ENCODE peak calls at places on chromosomes 11 and 22, in ten cellular contexts. N, P, M, H, I, Y, Z, E, F and R are unnamed samples.

GRCh38 chr11:120180571-120181445 is 30.0 kb upstream of the OAF start:
- DNase-seq in M (no peak), E (no peak), Z (peak), I (peak), P (peak), F (peak), Y (no peak), H (no peak), N (no peak), R (peak)

GRCh38 chr11:120667281-120667680 is 155.7 kb downstream of the GRIK4 start:
- DNase-seq in Y (no peak), H (no peak), P (no peak), Z (no peak), F (no peak), E (no peak), N (no peak), M (no peak), I (no peak), R (no peak)

GRCh38 chr11:111361874-111362273 is 17.2 kb downstream of the POU2AF1 start:
- DNase-seq in Z (no peak), I (no peak), N (no peak), Y (no peak), P (no peak), F (no peak), E (no peak), M (no peak), H (no peak), R (no peak)

GRCh38 chr11:12664410-12664809 is 9.8 kb upstream of the TEAD1 start:
- DNase-seq in H (no peak), I (no peak), F (no peak), Y (no peak), N (no peak), E (no peak), P (no peak), M (no peak), Z (no peak), R (no peak)

GRCh38 chr11:12179521-12179920 is 69.1 kb downstream of the MICAL2 start:
- DNase-seq in M (no peak), E (no peak), F (no peak), P (peak), N (no peak), H (no peak), I (no peak), Y (no peak), Z (no peak), R (no peak)

GRCh38 chr11:106621479-106621878 is 396.8 kb downstream of the GUCY1A2 start:
- DNase-seq in P (no peak), F (no peak), H (no peak), I (no peak), E (no peak), Y (no peak), N (no peak), Z (no peak), M (no peak), R (no peak)

GRCh38 chr11:45816614-45817013 is 11.7 kb downstream of the SLC35C1 start:
- DNase-seq in H (peak), E (no peak), Y (no peak), P (no peak), F (no peak), I (no peak), N (peak), M (no peak), Z (no peak), R (no peak)

GRCh38 chr11:120712862-120713770 is 201.6 kb downstream of the GRIK4 start:
- DNase-seq in H (no peak), E (no peak), Z (no peak), F (no peak), N (no peak), P (no peak), I (no peak), M (no peak), Y (no peak), R (no peak)

GRCh38 chr11:476416-476815 is 26.3 kb downstream of the PTDSS2 start:
- DNase-seq in M (no peak), E (no peak), Y (no peak), F (no peak), N (no peak), I (peak), P (no peak), Z (no peak), H (no peak), R (peak)

GRCh38 chr11:79304599-79305212 is 136.1 kb downstream of the TENM4 start:
- DNase-seq in M (no peak), H (no peak), E (no peak), I (no peak), N (no peak), F (no peak), P (peak), Z (no peak), Y (no peak), R (no peak)

GRCh38 chr11:65290448-65291165 is 24.1 kb upstream of the CDC42EP2 start:
- DNase-seq in Z (no peak), I (peak), H (no peak), E (peak), M (no peak), N (no peak), Y (no peak), F (peak), P (peak), R (no peak)

GRCh38 chr11:113991170-113991569 is 16.3 kb downstream of the HTR3A start:
- DNase-seq in M (no peak), Z (peak), N (no peak), P (no peak), H (peak), E (no peak), I (no peak), F (no peak), Y (peak), R (no peak)

GRCh38 chr11:73226297-73227006 is 8.4 kb downstream of the P2RY2 start:
- DNase-seq in E (no peak), H (no peak), N (peak), F (no peak), Z (no peak), I (peak), P (peak), M (peak), Y (no peak), R (no peak)

GRCh38 chr11:75100314-75100713 is 3.6 kb upstream of the OR2AT4 start:
- DNase-seq in P (no peak), M (no peak), F (no peak), E (peak), N (no peak), H (no peak), I (no peak), Y (no peak), Z (no peak), R (no peak)

GRCh38 chr11:125950696-125951645 is 5.1 kb downstream of the VSIG10L2 start:
- DNase-seq in E (no peak), Y (no peak), H (no peak), I (peak), N (no peak), P (peak), Z (no peak), F (peak), M (no peak), R (no peak)

GRCh38 chr11:12871251-12871650 is 137.9 kb upstream of the RASSF10 start:
- DNase-seq in E (no peak), Y (no peak), N (no peak), Z (no peak), P (no peak), H (no peak), I (no peak), M (no peak), F (no peak), R (no peak)

GRCh38 chr11:114774599-114775365 is 96.5 kb downstream of the NXPE2 start:
- DNase-seq in H (peak), Y (peak), P (no peak), E (peak), F (no peak), M (no peak), N (peak), I (peak), Z (peak), R (peak)

GRCh38 chr22:22948651-22949611 is 61.3 kb downstream of the IGLL5 start:
- DNase-seq in F (peak), H (no peak), E (no peak), I (no peak), M (no peak), Y (peak), N (no peak), Z (no peak), P (no peak), R (no peak)

GRCh38 chr11:72700026-72700610 is 25.9 kb upstream of the PDE2A start:
- DNase-seq in M (no peak), Z (no peak), P (no peak), I (no peak), F (no peak), H (no peak), N (no peak), Y (no peak), E (no peak), R (no peak)

GRCh38 chr11:126140106-126140931 is 71.1 kb downstream of the RPUSD4 start:
- DNase-seq in M (no peak), Y (no peak), F (no peak), P (no peak), I (no peak), Z (no peak), H (no peak), N (no peak), E (no peak), R (no peak)

GRCh38 chr11:121801796-121802195 is 314.2 kb downstream of the BLID start:
- DNase-seq in Z (no peak), M (no peak), E (no peak), N (no peak), Y (no peak), P (no peak), F (no peak), I (no peak), H (no peak), R (no peak)

GRCh38 chr11:68930991-68931855 is 27.5 kb downstream of the IGHMBP2 start:
- DNase-seq in E (no peak), Y (no peak), M (no peak), P (no peak), I (no peak), F (no peak), N (no peak), Z (no peak), H (no peak), R (no peak)

GRCh38 chr11:125401235-125401634 is 94.8 kb downstream of the FEZ1 start:
- DNase-seq in F (no peak), H (no peak), M (peak), P (no peak), I (no peak), Y (no peak), Z (no peak), N (no peak), E (no peak), R (no peak)

GRCh38 chr11:66039765-66040164 is 9.2 kb downstream of the GAL3ST3 start:
- DNase-seq in E (no peak), I (no peak), Z (no peak), N (no peak), P (no peak), M (no peak), Y (no peak), H (no peak), F (no peak), R (no peak)

GRCh38 chr11:61281581-61282250 is 13.4 kb downstream of the VWCE start:
- DNase-seq in M (peak), E (no peak), I (peak), H (peak), N (peak), Z (no peak), Y (peak), F (no peak), P (no peak), R (no peak)

GRCh38 chr11:60785806-60786361 is 751 bp downstream of the MS4A10 start:
- DNase-seq in P (no peak), I (no peak), Z (no peak), Y (no peak), F (no peak), H (no peak), E (no peak), M (peak), N (no peak), R (no peak)

GRCh38 chr11:110046759-110047386 is 46.3 kb upstream of the ZC3H12C start:
- DNase-seq in E (no peak), Z (no peak), H (no peak), P (no peak), I (no peak), M (peak), F (no peak), Y (no peak), N (peak), R (no peak)

GRCh38 chr11:134343646-134344045 is 11.9 kb downstream of the GLB1L2 start:
- DNase-seq in I (no peak), E (no peak), H (no peak), P (peak), F (peak), M (no peak), N (no peak), Y (no peak), Z (no peak), R (no peak)

GRCh38 chr11:68946416-68947090 is 34.2 kb downstream of the MRGPRD start:
- DNase-seq in E (no peak), Y (no peak), P (no peak), F (peak), I (no peak), M (peak), Z (no peak), H (no peak), N (no peak), R (no peak)

GRCh38 chr11:19084661-19085315 is 24.3 kb upstream of the MRGPRX2 start:
- DNase-seq in H (no peak), I (no peak), N (no peak), E (no peak), F (no peak), P (no peak), M (no peak), Y (no peak), Z (no peak), R (no peak)

GRCh38 chr22:19942886-19943664 is 1.5 kb upstream of the TXNRD2 start:
- DNase-seq in H (no peak), Y (no peak), E (peak), P (no peak), N (no peak), M (no peak), Z (peak), I (no peak), F (no peak), R (no peak)

GRCh38 chr11:116366980-116367640 is 405.7 kb downstream of the BUD13 start:
- DNase-seq in F (no peak), E (no peak), P (no peak), M (no peak), Y (no peak), Z (peak), H (peak), N (no peak), I (no peak), R (no peak)

GRCh38 chr11:116360542-116360941 is 412.2 kb downstream of the BUD13 start:
- DNase-seq in M (no peak), F (no peak), E (no peak), N (no peak), I (no peak), H (no peak), P (no peak), Z (no peak), Y (no peak), R (no peak)

GRCh38 chr11:116364357-116364756 is 408.4 kb downstream of the BUD13 start:
- DNase-seq in Z (no peak), F (no peak), H (no peak), N (no peak), M (no peak), I (no peak), P (no peak), Y (no peak), E (no peak), R (no peak)

GRCh38 chr11:116371146-116371545 is 401.6 kb downstream of the BUD13 start:
- DNase-seq in F (no peak), E (no peak), M (no peak), Z (no peak), H (no peak), Y (no peak), P (no peak), N (no peak), I (no peak), R (no peak)

GRCh38 chr11:116366451-116366850 is 406.3 kb downstream of the BUD13 start:
- DNase-seq in E (no peak), I (no peak), Y (no peak), N (no peak), F (no peak), Z (no peak), H (no peak), P (no peak), M (no peak), R (no peak)
- TF ChIP-seq CTCF in E (no peak), I (no peak), Y (no peak), N (no peak), F (no peak), Z (no peak), H (no peak), P (no peak), M (no peak), R (peak)

GRCh38 chr11:119044708-119045107 is 12.3 kb downstream of the HYOU1 start:
- DNase-seq in P (no peak), M (no peak), I (no peak), Z (no peak), E (no peak), F (no peak), H (peak), Y (no peak), N (no peak), R (no peak)
- TF ChIP-seq CTCF in P (no peak), M (no peak), I (no peak), Z (no peak), E (no peak), F (no peak), H (peak), Y (peak), N (peak), R (peak)

GRCh38 chr22:42908082-42908746 is 51.1 kb upstream of the ARFGAP3 start:
- DNase-seq in Y (no peak), P (no peak), M (no peak), H (no peak), N (peak), E (no peak), F (no peak), Z (no peak), I (no peak), R (no peak)

GRCh38 chr22:42905702-42906183 is 48.7 kb upstream of the ARFGAP3 start:
- DNase-seq in I (peak), Y (no peak), M (no peak), E (no peak), P (no peak), Z (no peak), H (no peak), N (no peak), F (no peak), R (no peak)

GRCh38 chr22:42906605-42907338 is 49.7 kb upstream of the ARFGAP3 start:
- DNase-seq in Y (no peak), P (no peak), E (no peak), Z (no peak), F (peak), M (no peak), I (peak), N (no peak), H (no peak), R (no peak)

GRCh38 chr22:42909363-42910058 is 52.4 kb upstream of the ARFGAP3 start:
- DNase-seq in Y (no peak), E (no peak), H (no peak), N (no peak), F (no peak), Z (no peak), I (no peak), P (no peak), M (no peak), R (no peak)

GRCh38 chr22:42907404-42908081 is 50.5 kb upstream of the ARFGAP3 start:
- DNase-seq in F (no peak), M (no peak), I (no peak), Y (no peak), H (no peak), Z (no peak), E (no peak), N (no peak), P (no peak), R (no peak)
- TF ChIP-seq CTCF in F (no peak), M (no peak), I (no peak), Y (no peak), H (no peak), Z (no peak), E (no peak), N (no peak), P (no peak), R (no peak)

DNA sequence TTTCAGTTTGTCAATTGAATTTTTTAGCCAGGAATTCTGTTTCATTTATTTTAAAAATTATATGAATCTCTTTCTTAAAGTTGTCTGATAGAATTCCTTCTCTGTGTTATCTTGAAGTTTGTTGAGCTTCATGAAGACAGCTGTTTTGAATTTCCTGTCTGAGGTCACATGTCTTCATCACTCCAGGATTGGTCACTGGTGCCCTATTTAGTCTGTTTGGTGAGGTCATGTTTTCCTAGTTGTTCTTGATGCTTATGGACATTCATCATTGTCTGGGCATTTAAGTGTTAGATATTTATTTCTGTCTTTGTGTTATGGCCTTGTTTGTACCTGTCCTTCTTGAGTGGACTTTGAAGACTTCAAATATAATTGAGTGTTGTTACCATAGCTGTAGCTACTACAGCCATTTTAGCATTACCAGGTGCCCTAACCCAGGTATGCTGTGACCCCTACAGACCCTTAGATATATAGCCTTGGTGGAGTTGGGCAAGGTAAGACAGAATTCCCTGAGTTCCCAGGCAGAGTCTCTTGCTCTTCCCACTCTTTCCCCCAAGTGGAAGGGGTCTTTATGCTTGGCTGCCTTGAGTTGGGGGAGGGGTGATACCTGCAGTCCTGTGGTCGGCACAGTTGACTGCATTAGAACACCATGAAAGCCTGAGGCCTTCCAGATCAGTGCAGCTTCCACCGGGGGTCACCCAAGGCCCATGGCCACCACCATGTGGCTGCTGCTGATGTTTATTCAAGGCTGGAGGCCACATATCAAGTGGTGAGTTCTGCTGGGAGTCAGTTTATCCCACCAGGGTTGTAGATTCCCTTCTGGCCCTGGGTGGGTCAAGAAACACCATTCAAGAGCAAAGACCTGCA is 229.6 kb downstream of the DYNC2H1 start:
- DNase-seq in Z (no peak), P (no peak), M (no peak), N (peak), F (no peak), Y (no peak), E (no peak), H (peak), I (no peak), R (no peak)
- TF ChIP-seq CTCF in Z (peak), P (no peak), M (no peak), N (no peak), F (no peak), Y (no peak), E (no peak), H (no peak), I (no peak), R (no peak)

GRCh38 chr11:33687733-33688479 is 12.7 kb downstream of the C11orf91 start:
- DNase-seq in N (peak), P (no peak), I (no peak), H (peak), F (no peak), Y (peak), M (no peak), Z (peak), E (peak), R (no peak)
- TF ChIP-seq CTCF in N (peak), P (no peak), I (peak), H (peak), F (peak), Y (peak), M (peak), Z (peak), E (peak), R (peak)

DNA sequence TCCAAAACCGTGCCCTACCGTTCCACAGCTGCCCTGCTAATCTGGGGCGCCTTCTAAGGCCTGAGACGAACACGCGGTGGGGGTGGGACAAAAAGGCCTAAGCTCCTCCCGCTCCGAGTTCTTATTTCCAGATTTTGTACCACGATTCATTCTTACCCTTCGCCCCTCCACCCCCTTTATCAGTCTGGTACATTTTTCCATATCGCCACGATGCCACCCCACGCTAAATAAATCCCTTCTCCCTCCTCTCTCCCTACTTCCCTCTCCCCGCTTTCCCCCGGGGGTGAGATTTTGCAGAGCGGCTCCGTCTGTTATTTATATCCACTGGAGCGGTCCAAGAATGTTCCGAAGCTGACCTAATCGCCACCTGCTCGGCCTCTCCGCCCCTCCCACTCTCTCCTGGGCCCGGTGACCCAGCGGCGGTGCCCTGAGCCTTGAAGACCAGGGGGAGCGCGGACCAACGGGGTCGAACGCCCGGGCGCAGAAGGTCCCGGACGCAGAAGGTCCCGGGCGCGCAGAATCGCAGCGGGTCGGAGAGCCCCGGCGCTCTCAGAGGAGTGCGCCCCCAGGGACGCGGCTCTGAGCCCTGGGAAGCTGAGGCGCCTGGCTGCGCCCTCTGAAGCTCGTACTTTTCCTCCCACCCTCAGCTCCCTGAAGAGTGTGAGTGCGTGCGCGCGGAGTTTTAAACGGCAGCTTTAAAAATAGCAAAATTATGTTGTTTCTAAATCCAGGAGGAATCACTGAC is 875 bp upstream of the PACSIN3 start:
- DNase-seq in E (peak), M (no peak), H (peak), N (peak), F (no peak), I (peak), Y (peak), P (no peak), Z (peak), R (no peak)
- TF ChIP-seq CTCF in E (no peak), M (no peak), H (no peak), N (no peak), F (peak), I (no peak), Y (peak), P (no peak), Z (peak), R (no peak)